ENCODE peak calls at places on chromosomes 11 and 22, in ten cellular contexts. V is Peyer's patch, D is stomach, N is body of pancreas, C is tibial nerve, H is thoracic aorta, W is transverse colon, X is left ventricle myocardium inferior, E is heart right ventricle, G is heart left ventricle. K is an unnamed sample.

GRCh38 chr22:48919187-48919590 is 908.5 kb downstream of the BRD1 start:
- DNase-seq in D (peak; percentile 16), G (no peak), W (no peak), C (no peak), N (no peak), X (no peak), V (no peak), H (no peak), E (no peak), K (no peak)

GRCh38 chr11:120867988-120868387 is 155.9 kb upstream of the TBCEL start:
- DNase-seq in V (no peak), H (no peak), E (no peak), W (no peak), X (no peak), C (no peak), D (no peak), G (no peak), N (no peak), K (no peak)

GRCh38 chr22:41000040-41000565 is 48.9 kb downstream of the RBX1 start:
- DNase-seq in X (no peak), W (no peak), V (no peak), G (no peak), D (no peak), C (no peak), H (no peak), N (no peak), E (no peak), K (no peak)

GRCh38 chr11:10975287-10975721 is 117.5 kb upstream of the ZBED5 start:
- DNase-seq in N (no peak), D (no peak), V (no peak), E (no peak), W (no peak), X (no peak), H (no peak), G (no peak), C (no peak), K (no peak)

GRCh38 chr22:23815781-23816551 is 22.8 kb downstream of the DERL3 start:
- DNase-seq in H (no peak), C (no peak), V (no peak), X (peak; percentile 72), E (peak; percentile 66), D (no peak), N (no peak), G (peak; percentile 59), W (no peak), K (no peak)

GRCh38 chr11:123973816-123974215 is 3.8 kb downstream of the OR10S1 start:
- DNase-seq in V (no peak), X (no peak), D (no peak), N (no peak), C (no peak), G (no peak), H (no peak), W (no peak), E (no peak), K (no peak)

GRCh38 chr11:85889676-85890579 is 34.7 kb downstream of the CCDC83 start:
- DNase-seq in H (no peak), D (no peak), C (no peak), N (no peak), E (no peak), V (no peak), W (no peak), G (no peak), X (no peak), K (no peak)

GRCh38 chr11:110431212-110432073 is 1.7 kb downstream of the FDX1 start:
- DNase-seq in D (no peak), G (no peak), C (no peak), X (no peak), E (no peak), W (no peak), N (no peak), V (no peak), H (no peak), K (no peak)

GRCh38 chr11:67435031-67435726 is 2.3 kb downstream of the PTPRCAP start:
- DNase-seq in C (no peak), E (no peak), W (no peak), D (no peak), V (no peak), N (no peak), G (no peak), H (no peak), X (no peak), K (no peak)

DNA sequence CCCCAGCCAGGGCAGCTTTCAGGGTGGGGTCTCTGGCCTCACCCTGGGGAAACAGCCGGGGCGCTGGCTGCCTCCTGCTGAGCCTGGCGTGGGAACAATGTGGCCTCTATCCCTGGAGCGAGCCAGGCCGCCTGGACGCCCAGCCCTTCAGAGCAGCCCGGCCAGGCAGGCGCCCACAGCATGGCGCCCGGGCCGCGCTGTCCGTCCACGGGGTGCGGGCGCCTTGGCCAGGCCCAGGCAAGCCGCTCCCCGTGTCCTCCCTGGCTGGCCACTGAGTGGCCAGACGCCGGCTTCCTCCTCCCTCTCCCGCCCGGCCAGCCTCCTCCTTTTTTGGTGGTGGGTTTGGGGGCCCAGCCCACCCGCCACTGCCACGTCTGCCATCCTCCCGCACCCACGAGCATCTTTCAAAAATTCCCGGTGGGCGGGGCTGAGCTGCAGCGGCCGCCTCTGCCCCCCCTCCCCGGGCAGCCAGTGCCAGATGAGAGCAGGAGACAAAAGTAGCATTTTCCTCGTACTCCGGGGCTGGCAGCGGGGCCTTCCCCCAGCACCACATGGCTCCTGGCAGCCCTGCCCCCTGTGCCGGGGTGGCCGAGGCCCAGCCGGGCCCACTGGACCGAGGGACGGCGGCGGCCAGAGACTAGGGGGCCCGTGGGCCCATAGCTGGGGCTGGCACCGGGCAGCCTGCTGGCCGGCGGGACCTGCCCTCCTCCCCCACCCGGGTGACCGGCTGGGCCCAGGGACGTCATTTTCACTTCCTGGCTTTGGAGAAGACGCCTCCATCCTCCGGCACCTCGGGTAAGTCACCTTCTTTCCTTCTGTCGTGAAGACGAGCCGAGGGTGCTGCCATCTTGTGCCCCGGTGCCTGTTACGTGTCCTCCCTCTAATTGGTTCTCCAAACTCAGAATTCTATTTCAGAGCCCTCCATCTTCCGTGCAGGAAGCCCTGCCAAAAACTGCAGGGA is 70.2 kb upstream of the PPARA start:
- DNase-seq in C (peak; percentile 78), N (peak; percentile 79), D (peak; percentile 67), G (peak; percentile 79), X (peak; percentile 75), E (peak; percentile 77), V (peak; percentile 59), H (peak; percentile 76), W (peak; percentile 60), K (peak; percentile 90)
- H3K4me1 ChIP-seq in C (peaks cover 57% of the 10 kb centered on the region), N (peaks cover 97% of the 10 kb centered on the region), D (peaks cover 93% of the 10 kb centered on the region), G (peaks cover 95% of the 10 kb centered on the region), X (peaks cover 100% of the 10 kb centered on the region), E (peaks cover 100% of the 10 kb centered on the region), V (peaks cover 92% of the 10 kb centered on the region), H (peaks cover 49% of the 10 kb centered on the region), W (peaks cover 85% of the 10 kb centered on the region), K (peaks cover 59% of the 10 kb centered on the region)

GRCh38 chr11:83826078-83826477 is 539.9 kb upstream of the CCDC90B start:
- DNase-seq in E (no peak), H (no peak), D (no peak), C (no peak), V (no peak), N (no peak), W (no peak), G (no peak), X (no peak), K (no peak)

GRCh38 chr11:83831929-83832328 is 545.8 kb upstream of the CCDC90B start:
- DNase-seq in X (no peak), D (no peak), W (no peak), V (no peak), C (no peak), N (no peak), G (no peak), E (no peak), H (no peak), K (no peak)

GRCh38 chr11:83823461-83824025 is 537.4 kb upstream of the CCDC90B start:
- DNase-seq in D (no peak), H (no peak), V (no peak), N (no peak), E (no peak), G (no peak), W (no peak), X (no peak), C (no peak), K (no peak)

GRCh38 chr11:83827520-83827919 is 541.4 kb upstream of the CCDC90B start:
- DNase-seq in D (no peak), H (no peak), V (no peak), E (no peak), W (no peak), C (no peak), X (no peak), N (no peak), G (no peak), K (no peak)

DNA sequence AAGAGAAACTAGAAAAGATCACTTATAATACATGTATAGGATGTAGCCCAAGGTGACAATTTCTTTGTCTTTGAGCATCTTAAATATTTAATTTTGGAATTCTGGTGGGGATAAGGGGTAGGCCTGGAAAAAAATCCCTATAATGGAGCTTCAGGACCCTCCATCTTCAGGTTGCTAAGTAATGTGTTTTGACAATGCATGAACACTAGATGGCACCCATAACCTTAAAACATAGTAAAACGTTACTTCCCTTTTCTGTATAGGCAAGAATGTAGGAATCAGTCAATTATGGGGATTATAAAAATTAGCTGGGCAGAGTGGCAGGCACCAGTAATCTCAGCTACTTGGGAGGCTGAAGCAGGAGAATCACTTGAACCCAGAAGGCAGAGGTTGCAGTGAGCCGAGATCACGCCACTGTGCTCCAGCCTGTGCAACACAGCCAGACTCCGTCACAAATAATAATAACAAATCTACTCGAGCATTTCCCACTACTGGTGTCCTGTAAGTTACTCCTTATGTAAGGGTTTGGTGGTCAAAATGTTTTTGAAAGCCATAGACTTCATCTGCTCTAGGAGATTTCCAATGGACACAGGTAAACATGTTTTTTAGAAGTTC is 541.9 kb upstream of the CCDC90B start:
- DNase-seq in D (no peak), C (no peak), V (no peak), G (no peak), X (no peak), E (no peak), H (no peak), N (no peak), W (no peak), K (no peak)
- TF ChIP-seq CTCF in D (peak; percentile 25), C (peak; percentile 43), V (peak; percentile 38), G (peak; percentile 49), X (peak; percentile 58), E (peak; percentile 51), H (peak; percentile 35), N (peak; percentile 10), W (peak; percentile 38), K (peak; percentile 39)

DNA sequence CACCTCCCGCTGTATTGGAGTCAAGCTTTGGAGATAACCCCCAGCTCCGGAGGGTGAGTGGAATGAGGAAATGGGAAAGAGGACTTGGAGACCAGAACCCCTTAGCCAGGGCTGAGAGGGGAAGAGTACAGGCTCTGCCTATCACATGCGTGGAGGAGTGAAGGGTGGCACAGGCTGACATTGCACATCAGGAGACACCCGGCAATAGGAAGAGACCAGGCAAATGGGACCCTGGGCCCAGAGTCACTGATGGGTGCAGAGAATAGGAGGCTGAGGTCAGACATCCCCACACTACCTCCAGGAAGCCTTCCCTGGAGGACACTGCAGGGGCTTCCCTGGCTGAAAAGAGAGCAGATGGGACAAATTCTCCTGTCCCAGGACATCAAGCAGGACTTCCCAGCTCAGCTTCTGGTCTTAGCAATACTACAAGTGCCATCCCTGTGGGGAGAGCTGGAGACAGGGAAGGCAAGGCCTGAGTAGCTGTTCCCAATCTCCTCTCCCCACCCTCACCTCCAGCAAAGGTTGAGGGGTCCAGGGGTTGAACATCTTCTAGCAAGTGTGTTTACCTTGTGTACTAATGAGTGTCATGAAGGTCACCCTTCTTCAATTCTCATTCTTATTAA is 160.7 kb downstream of the BUD13 start:
- DNase-seq in E (no peak), G (no peak), N (no peak), D (peak; percentile 13), X (no peak), H (no peak), C (no peak), W (no peak), V (no peak), K (peak; percentile 1)
- H3K27ac ChIP-seq in E (no peak overlapping the region), G (no peak overlapping the region), N (no peak overlapping the region), D (no peak overlapping the region), X (no peak overlapping the region), H (no peak overlapping the region), C (no peak overlapping the region), W (no peak overlapping the region), V (no peak overlapping the region), K (no peak overlapping the region)

GRCh38 chr22:21816787-21817496 is 50.5 kb downstream of the MAPK1 start:
- DNase-seq in H (no peak), G (no peak), N (peak; percentile 53), W (no peak), V (no peak), D (no peak), X (no peak), C (no peak), E (peak; percentile 51), K (no peak)
- H3K4me1 ChIP-seq in H (peaks cover 43% of the 10 kb centered on the region), G (peaks cover 44% of the 10 kb centered on the region), N (peaks cover 32% of the 10 kb centered on the region), W (peaks cover 17% of the 10 kb centered on the region), V (peaks cover 38% of the 10 kb centered on the region), D (peaks cover 83% of the 10 kb centered on the region), X (peaks cover 66% of the 10 kb centered on the region), C (peaks cover 37% of the 10 kb centered on the region), E (peaks cover 47% of the 10 kb centered on the region), K (peaks cover 6% of the 10 kb centered on the region)